ENCODE peak calls at places on chromosomes 3 and 15, in eight cellular contexts. R, N, S, D, F, J, M and T are unnamed samples.

GRCh38 chr15:36737430-36737891 is 158.0 kb downstream of the CDIN1 start:
- DNase-seq in R (no peak), N (no peak), S (no peak), D (no peak), F (no peak), J (peak), M (no peak), T (no peak)

GRCh38 chr3:134522541-134522940 is 36.7 kb downstream of the CEP63 start:
- DNase-seq in R (no peak), N (no peak), S (no peak), D (no peak), F (no peak), J (no peak), M (no peak), T (no peak)

GRCh38 chr15:65423977-65424679 is 1.4 kb upstream of the IGDCC4 start:
- DNase-seq in R (no peak), N (no peak), S (no peak), D (peak), F (no peak), J (no peak), M (no peak), T (no peak)

GRCh38 chr3:22907796-22908195 is 295.3 kb upstream of the UBE2E2 start:
- DNase-seq in R (no peak), N (no peak), S (no peak), D (no peak), F (no peak), J (peak), M (no peak), T (no peak)

GRCh38 chr3:123618768-123619484 is 34.1 kb upstream of the HACD2 start:
- DNase-seq in R (peak), N (peak), S (peak), D (peak), F (no peak), J (peak), M (no peak), T (peak)

GRCh38 chr3:126295407-126295939 is 61.7 kb downstream of the KLF15 start:
- DNase-seq in R (no peak), N (peak), S (no peak), D (no peak), F (no peak), J (peak), M (no peak), T (no peak)

GRCh38 chr15:59998256-59999063 is 5.7 kb upstream of the FOXB1 start:
- DNase-seq in R (no peak), N (no peak), S (no peak), D (no peak), F (no peak), J (no peak), M (no peak), T (no peak)

GRCh38 chr15:26242565-26242964 is 379.4 kb upstream of the ATP10A start:
- DNase-seq in R (no peak), N (no peak), S (no peak), D (no peak), F (peak), J (no peak), M (no peak), T (no peak)

GRCh38 chr3:156751461-156752025 is 74.6 kb upstream of the LEKR1 start:
- DNase-seq in R (no peak), N (no peak), S (no peak), D (peak), F (peak), J (no peak), M (no peak), T (no peak)

GRCh38 chr3:176633511-176633910 is 563.8 kb downstream of the TBL1XR1 start:
- DNase-seq in R (no peak), N (no peak), S (peak), D (no peak), F (no peak), J (peak), M (no peak), T (no peak)

GRCh38 chr15:97680606-97681220 is 279.8 kb upstream of the ARRDC4 start:
- DNase-seq in R (no peak), N (no peak), S (no peak), D (no peak), F (no peak), J (no peak), M (no peak), T (no peak)

GRCh38 chr3:89624494-89624893 is 517.1 kb downstream of the EPHA3 start:
- DNase-seq in R (no peak), N (no peak), S (no peak), D (no peak), F (no peak), J (no peak), M (no peak), T (no peak)

GRCh38 chr3:52355526-52355925 is 39.4 kb downstream of the DNAH1 start:
- DNase-seq in R (no peak), N (no peak), S (no peak), D (no peak), F (no peak), J (no peak), M (no peak), T (no peak)

GRCh38 chr3:66703501-66703900 is 202.7 kb upstream of the LRIG1 start:
- DNase-seq in R (no peak), N (no peak), S (no peak), D (no peak), F (no peak), J (no peak), M (no peak), T (no peak)

GRCh38 chr3:106249159-106249558 is 380.3 kb upstream of the CBLB start:
- DNase-seq in R (no peak), N (no peak), S (no peak), D (no peak), F (no peak), J (peak), M (no peak), T (no peak)

GRCh38 chr3:30349507-30349906 is 256.9 kb upstream of the TGFBR2 start:
- DNase-seq in R (no peak), N (no peak), S (no peak), D (no peak), F (no peak), J (no peak), M (no peak), T (no peak)

GRCh38 chr15:36943496-36944361 is 156.6 kb downstream of the MEIS2 start:
- DNase-seq in R (no peak), N (no peak), S (no peak), D (no peak), F (no peak), J (no peak), M (no peak), T (no peak)

GRCh38 chr15:69031013-69032001 is 16.8 kb downstream of the NOX5 start:
- DNase-seq in R (peak), N (peak), S (peak), D (peak), F (peak), J (peak), M (peak), T (no peak)

GRCh38 chr3:43581343-43581742 is 40.5 kb downstream of the ANO10 start:
- DNase-seq in R (no peak), N (no peak), S (no peak), D (no peak), F (no peak), J (no peak), M (no peak), T (no peak)

GRCh38 chr15:89794627-89795241 is 18.6 kb downstream of the MESP2 start:
- DNase-seq in R (no peak), N (no peak), S (no peak), D (no peak), F (no peak), J (peak), M (no peak), T (no peak)

GRCh38 chr3:106183762-106184391 is 315.1 kb upstream of the CBLB start:
- DNase-seq in R (no peak), N (no peak), S (no peak), D (peak), F (no peak), J (peak), M (no peak), T (no peak)

GRCh38 chr3:58608648-58609047 is 31.5 kb upstream of the FAM107A start:
- DNase-seq in R (no peak), N (no peak), S (peak), D (no peak), F (no peak), J (peak), M (no peak), T (peak)

GRCh38 chr3:24886511-24886910 is 391.9 kb upstream of the THRB start:
- DNase-seq in R (no peak), N (no peak), S (no peak), D (no peak), F (no peak), J (no peak), M (no peak), T (no peak)

GRCh38 chr15:64634020-64634419 is 141.4 kb downstream of the RBPMS2 start:
- DNase-seq in R (no peak), N (no peak), S (no peak), D (no peak), F (no peak), J (peak), M (peak), T (no peak)

GRCh38 chr3:40741729-40742128 is 217.0 kb downstream of the ZNF621 start:
- DNase-seq in R (no peak), N (peak), S (no peak), D (no peak), F (no peak), J (peak), M (no peak), T (no peak)

GRCh38 chr3:123586966-123587365 is 2.1 kb upstream of the HACD2 start:
- DNase-seq in R (no peak), N (no peak), S (peak), D (no peak), F (no peak), J (peak), M (no peak), T (no peak)

GRCh38 chr3:73094951-73095350 is 33.5 kb downstream of the EBLN2 start:
- DNase-seq in R (no peak), N (no peak), S (no peak), D (no peak), F (peak), J (no peak), M (no peak), T (no peak)

GRCh38 chr3:57128863-57129602 is 36.1 kb downstream of the IL17RD start:
- DNase-seq in R (no peak), N (no peak), S (no peak), D (no peak), F (peak), J (no peak), M (no peak), T (no peak)

GRCh38 chr3:38281895-38282686 is at the start of gene SLC22A14:
- DNase-seq in R (no peak), N (no peak), S (no peak), D (no peak), F (no peak), J (no peak), M (no peak), T (no peak)

GRCh38 chr15:44593042-44593736 is 56.2 kb downstream of the EIF3J start:
- DNase-seq in R (no peak), N (no peak), S (no peak), D (no peak), F (no peak), J (peak), M (peak), T (peak)

GRCh38 chr15:38169982-38170381 is 82.7 kb upstream of the SPRED1 start:
- DNase-seq in R (no peak), N (no peak), S (no peak), D (no peak), F (no peak), J (no peak), M (no peak), T (no peak)

GRCh38 chr15:87045741-87046140 is 966.1 kb downstream of the AGBL1 start:
- DNase-seq in R (no peak), N (no peak), S (no peak), D (no peak), F (no peak), J (peak), M (no peak), T (no peak)

GRCh38 chr3:129442486-129442885 is 2.5 kb downstream of the IFT122 start:
- DNase-seq in R (no peak), N (no peak), S (no peak), D (no peak), F (no peak), J (no peak), M (no peak), T (no peak)

GRCh38 chr15:70820214-70820613 is 33.7 kb downstream of the LARP6 start:
- DNase-seq in R (no peak), N (no peak), S (no peak), D (no peak), F (no peak), J (no peak), M (no peak), T (no peak)

GRCh38 chr3:122941233-122942206 is 86.0 kb downstream of the SEMA5B start:
- DNase-seq in R (no peak), N (no peak), S (no peak), D (peak), F (no peak), J (no peak), M (no peak), T (no peak)

GRCh38 chr3:138933068-138933668 is 13.8 kb downstream of the FOXL2 start:
- DNase-seq in R (no peak), N (no peak), S (no peak), D (no peak), F (no peak), J (no peak), M (no peak), T (no peak)

GRCh38 chr15:101535170-101535902 is 45.8 kb upstream of the PCSK6 start:
- DNase-seq in R (no peak), N (no peak), S (no peak), D (no peak), F (no peak), J (no peak), M (no peak), T (no peak)